ENCODE peak calls at places on chromosomes 6 and 20, in nine cellular contexts. One of them, this sample, is unnamed.

GRCh38 chr6:51559059-51559458 is 528.4 kb downstream of the PKHD1 start:
- DNase-seq in islet precursor cell: peak
- DNase-seq in HFFc6: no peak
- DNase-seq in WTC11: no peak
- DNase-seq in ascending aorta: no peak
- DNase-seq in AG20443: no peak
- DNase-seq in aorta: no peak
- DNase-seq in NT2/D1: no peak
- DNase-seq in tibial artery: no peak
- DNase-seq in this sample: no peak

GRCh38 chr6:106927531-106928398 is 46.8 kb downstream of the CD24 start:
- DNase-seq in NT2/D1: peak
- DNase-seq in tibial artery: no peak
- DNase-seq in islet precursor cell: peak
- DNase-seq in ascending aorta: no peak
- DNase-seq in AG20443: peak
- DNase-seq in WTC11: peak
- DNase-seq in HFFc6: peak
- DNase-seq in aorta: no peak
- DNase-seq in this sample: peak

GRCh38 chr6:106360989-106361430 is 493 bp downstream of the CRYBG1 start:
- DNase-seq in NT2/D1: no peak
- DNase-seq in tibial artery: no peak
- DNase-seq in ascending aorta: no peak
- DNase-seq in WTC11: peak
- DNase-seq in islet precursor cell: peak
- DNase-seq in AG20443: peak
- DNase-seq in aorta: peak
- DNase-seq in HFFc6: no peak
- DNase-seq in this sample: peak

GRCh38 chr6:68086199-68086598 is 548.9 kb upstream of the ADGRB3 start:
- DNase-seq in tibial artery: no peak
- DNase-seq in WTC11: no peak
- DNase-seq in islet precursor cell: no peak
- DNase-seq in NT2/D1: no peak
- DNase-seq in ascending aorta: no peak
- DNase-seq in aorta: no peak
- DNase-seq in AG20443: no peak
- DNase-seq in HFFc6: no peak
- DNase-seq in this sample: no peak

GRCh38 chr20:50286609-50287008 is 96.0 kb downstream of the CEBPB start:
- DNase-seq in NT2/D1: no peak
- DNase-seq in islet precursor cell: no peak
- DNase-seq in WTC11: no peak
- DNase-seq in aorta: peak
- DNase-seq in HFFc6: peak
- DNase-seq in AG20443: peak
- DNase-seq in ascending aorta: peak
- DNase-seq in tibial artery: peak
- DNase-seq in this sample: no peak

GRCh38 chr6:73282876-73283275 is 19.9 kb upstream of the KHDC1 start:
- DNase-seq in aorta: no peak
- DNase-seq in AG20443: no peak
- DNase-seq in islet precursor cell: no peak
- DNase-seq in ascending aorta: no peak
- DNase-seq in WTC11: no peak
- DNase-seq in tibial artery: no peak
- DNase-seq in NT2/D1: no peak
- DNase-seq in HFFc6: no peak
- DNase-seq in this sample: no peak

GRCh38 chr6:31898200-31899011 is 908 bp upstream of the EHMT2 start:
- DNase-seq in aorta: no peak
- DNase-seq in HFFc6: peak
- DNase-seq in ascending aorta: no peak
- DNase-seq in AG20443: no peak
- DNase-seq in tibial artery: no peak
- DNase-seq in WTC11: no peak
- DNase-seq in islet precursor cell: peak
- DNase-seq in NT2/D1: no peak
- DNase-seq in this sample: peak

GRCh38 chr6:157789861-157790260 is 33.2 kb upstream of the SNX9 start:
- DNase-seq in aorta: no peak
- DNase-seq in ascending aorta: no peak
- DNase-seq in HFFc6: no peak
- DNase-seq in AG20443: no peak
- DNase-seq in islet precursor cell: peak
- DNase-seq in WTC11: peak
- DNase-seq in tibial artery: no peak
- DNase-seq in NT2/D1: no peak
- DNase-seq in this sample: no peak

GRCh38 chr6:47169785-47170685 is 127.9 kb upstream of the ADGRF1 start:
- DNase-seq in NT2/D1: no peak
- DNase-seq in tibial artery: no peak
- DNase-seq in WTC11: no peak
- DNase-seq in HFFc6: peak
- DNase-seq in AG20443: no peak
- DNase-seq in islet precursor cell: peak
- DNase-seq in ascending aorta: no peak
- DNase-seq in aorta: no peak
- DNase-seq in this sample: no peak

GRCh38 chr20:3889489-3890409 is 562 bp downstream of the PANK2 start:
- DNase-seq in islet precursor cell: no peak
- DNase-seq in WTC11: peak
- DNase-seq in ascending aorta: no peak
- DNase-seq in AG20443: peak
- DNase-seq in tibial artery: peak
- DNase-seq in aorta: peak
- DNase-seq in HFFc6: no peak
- DNase-seq in NT2/D1: no peak
- DNase-seq in this sample: peak

GRCh38 chr6:163324928-163325784 is 89.4 kb upstream of the QKI start:
- DNase-seq in WTC11: no peak
- DNase-seq in AG20443: peak
- DNase-seq in tibial artery: peak
- DNase-seq in HFFc6: no peak
- DNase-seq in aorta: no peak
- DNase-seq in NT2/D1: no peak
- DNase-seq in ascending aorta: peak
- DNase-seq in islet precursor cell: no peak
- DNase-seq in this sample: no peak

GRCh38 chr6:139650941-139651340 is 276.5 kb upstream of the CITED2 start:
- DNase-seq in NT2/D1: no peak
- DNase-seq in ascending aorta: no peak
- DNase-seq in islet precursor cell: no peak
- DNase-seq in AG20443: no peak
- DNase-seq in WTC11: no peak
- DNase-seq in HFFc6: no peak
- DNase-seq in aorta: no peak
- DNase-seq in tibial artery: no peak
- DNase-seq in this sample: no peak

GRCh38 chr20:50012282-50013263 is 29.8 kb downstream of the SNAI1 start:
- DNase-seq in HFFc6: no peak
- DNase-seq in ascending aorta: no peak
- DNase-seq in islet precursor cell: no peak
- DNase-seq in AG20443: no peak
- DNase-seq in WTC11: no peak
- DNase-seq in NT2/D1: no peak
- DNase-seq in aorta: no peak
- DNase-seq in tibial artery: no peak
- DNase-seq in this sample: peak

GRCh38 chr20:54063998-54064676 is 6.3 kb downstream of the BCAS1 start:
- DNase-seq in WTC11: no peak
- DNase-seq in islet precursor cell: no peak
- DNase-seq in aorta: no peak
- DNase-seq in AG20443: no peak
- DNase-seq in NT2/D1: no peak
- DNase-seq in HFFc6: no peak
- DNase-seq in ascending aorta: no peak
- DNase-seq in tibial artery: no peak
- DNase-seq in this sample: no peak

GRCh38 chr20:38159539-38159938 is 5.5 kb downstream of the TGM2 start:
- DNase-seq in aorta: peak
- DNase-seq in tibial artery: no peak
- DNase-seq in AG20443: no peak
- DNase-seq in HFFc6: no peak
- DNase-seq in WTC11: no peak
- DNase-seq in islet precursor cell: no peak
- DNase-seq in NT2/D1: no peak
- DNase-seq in ascending aorta: no peak
- DNase-seq in this sample: no peak